ENCODE peak calls at places on chromosomes 13 and 19, in seven cellular contexts. S is activated CD4-positive, alpha-beta T cell treated with anti-CD3 and anti-CD28 coated beads, Interleukin-2, amount 50 U/mL, for 48 hours; N is AG09319; R is iPS DF 19.7; V is NCI-H226; E is putamen; W is left cardiac atrium. M is an unnamed sample.

GRCh38 chr13:24270639-24271131 is 38.7 kb upstream of the C1QTNF9 start:
- DNase-seq in S (peak; percentile 68), N (no peak), R (no peak), V (no peak), E (peak; percentile 78), W (peak; percentile 78), M (peak; percentile 92)

GRCh38 chr13:30857636-30858035 is 48.4 kb upstream of the MEDAG start:
- DNase-seq in S (no peak), N (no peak), R (no peak), V (no peak), E (no peak), W (no peak), M (no peak)

GRCh38 chr19:50191270-50191669 is 12.2 kb upstream of the MYH14 start:
- DNase-seq in S (no peak), N (no peak), R (no peak), V (no peak), E (no peak), W (no peak), M (no peak)

GRCh38 chr19:12884926-12885748 is 1.9 kb downstream of the KLF1 start:
- DNase-seq in S (peak; percentile 96), N (no peak), R (peak; percentile 94), V (no peak), E (peak; percentile 32), W (peak; percentile 67), M (peak; percentile 65)

GRCh38 chr13:45411631-45412030 is 6.5 kb downstream of the SLC25A30 start:
- DNase-seq in S (no peak), N (no peak), R (no peak), V (no peak), E (no peak), W (no peak), M (no peak)

GRCh38 chr19:16470911-16471811 is 609 bp downstream of the EPS15L1 start:
- DNase-seq in S (peak; percentile 42), N (no peak), R (no peak), V (no peak), E (no peak), W (no peak), M (no peak)

GRCh38 chr13:100349594-100349993 is 239.0 kb downstream of the GGACT start:
- DNase-seq in S (no peak), N (no peak), R (no peak), V (no peak), E (no peak), W (no peak), M (no peak)

GRCh38 chr19:57314146-57314545 is 6.1 kb upstream of the ZNF543 start:
- DNase-seq in S (no peak), N (no peak), R (no peak), V (no peak), E (no peak), W (no peak), M (no peak)

GRCh38 chr13:105445793-105446192 is 1089.7 kb downstream of the EFNB2 start:
- DNase-seq in S (no peak), N (no peak), R (no peak), V (no peak), E (peak; percentile 11), W (no peak), M (no peak)

GRCh38 chr13:111252449-111253124 is 67.9 kb upstream of the TEX29 start:
- DNase-seq in S (no peak), N (no peak), R (no peak), V (no peak), E (no peak), W (no peak), M (no peak)

GRCh38 chr19:34337747-34338146 is 27.2 kb upstream of the GPI start:
- DNase-seq in S (no peak), N (no peak), R (no peak), V (no peak), E (no peak), W (no peak), M (no peak)

GRCh38 chr19:4089946-4090345 is 23.2 kb upstream of the ZBTB7A start:
- DNase-seq in S (no peak), N (no peak), R (no peak), V (no peak), E (no peak), W (no peak), M (no peak)

GRCh38 chr13:45658586-45659235 is 43.2 kb upstream of the ERICH6B start:
- DNase-seq in S (no peak), N (peak; percentile 12), R (no peak), V (peak; percentile 82), E (no peak), W (no peak), M (no peak)

GRCh38 chr19:29624489-29625210 is 18.6 kb downstream of the POP4 start:
- DNase-seq in S (no peak), N (no peak), R (no peak), V (no peak), E (no peak), W (no peak), M (no peak)

GRCh38 chr13:49774376-49775005 is 18.0 kb downstream of the KPNA3 start:
- DNase-seq in S (no peak), N (no peak), R (no peak), V (no peak), E (no peak), W (no peak), M (no peak)

GRCh38 chr19:38346837-38347236 is 11.2 kb downstream of the CATSPERG start:
- DNase-seq in S (no peak), N (no peak), R (no peak), V (no peak), E (no peak), W (no peak), M (no peak)

GRCh38 chr19:13001502-13002388 is 6.5 kb downstream of the NFIX start:
- DNase-seq in S (no peak), N (no peak), R (no peak), V (no peak), E (peak; percentile 92), W (peak; percentile 80), M (peak; percentile 77)

GRCh38 chr19:10742494-10742893 is 24.6 kb downstream of the DNM2 start:
- DNase-seq in S (no peak), N (no peak), R (no peak), V (no peak), E (no peak), W (no peak), M (no peak)